ENCODE peak calls at places on chromosomes 3 and 15, in four cellular contexts. Y, M, J and K are unnamed samples.

GRCh38 chr15:80942746-80943565 is 46.7 kb downstream of the MESD start:
- DNase-seq in Y (no peak), M (no peak), J (peak; percentile 66), K (no peak)

GRCh38 chr3:18770800-18771199 is 345.7 kb upstream of the SATB1 start:
- DNase-seq in Y (no peak), M (no peak), J (no peak), K (no peak)

GRCh38 chr15:60696523-60696859 is 217.5 kb upstream of the ICE2 start:
- DNase-seq in Y (no peak), M (no peak), J (no peak), K (no peak)

GRCh38 chr3:76096836-76097587 is 311.7 kb upstream of the ZNF717 start:
- DNase-seq in Y (no peak), M (no peak), J (no peak), K (no peak)

GRCh38 chr15:91942676-91943417 is 89.3 kb downstream of the SLCO3A1 start:
- DNase-seq in Y (peak; percentile 46), M (peak; percentile 86), J (peak; percentile 85), K (no peak)

GRCh38 chr15:65326844-65327243 is 22.4 kb downstream of the RNU5B-1 start:
- DNase-seq in Y (no peak), M (no peak), J (peak; percentile 28), K (no peak)

GRCh38 chr3:39232859-39233258 is 40.5 kb upstream of the XIRP1 start:
- DNase-seq in Y (no peak), M (no peak), J (no peak), K (no peak)

GRCh38 chr3:159987291-159987711 is 1.3 kb upstream of the IL12A start:
- DNase-seq in Y (no peak), M (no peak), J (no peak), K (no peak)

GRCh38 chr3:188468672-188469071 is 314.7 kb downstream of the LPP start:
- DNase-seq in Y (no peak), M (no peak), J (peak; percentile 83), K (no peak)